ENCODE peak calls at places on chromosomes 6 and 20, in five cellular contexts. P, O, K, I and S are unnamed samples.

GRCh38 chr20:38114353-38114791 is 50.7 kb downstream of the TGM2 start:
- DNase-seq in P (peak), O (peak), K (no peak), I (no peak), S (no peak)

GRCh38 chr20:55160022-55160421 is 684.6 kb downstream of the DOK5 start:
- DNase-seq in P (peak), O (peak), K (no peak), I (no peak), S (peak)

GRCh38 chr6:17665132-17665531 is 41.6 kb downstream of the NUP153 start:
- DNase-seq in P (no peak), O (no peak), K (no peak), I (no peak), S (no peak)

GRCh38 chr6:134318396-134319281 is 727 bp upstream of the SGK1 start:
- DNase-seq in P (no peak), O (no peak), K (no peak), I (no peak), S (no peak)

GRCh38 chr6:116971959-116972358 is 94.9 kb downstream of the RFX6 start:
- DNase-seq in P (peak), O (peak), K (peak), I (peak), S (no peak)

GRCh38 chr6:54860739-54861138 is 14.2 kb downstream of the FAM83B start:
- DNase-seq in P (peak), O (peak), K (no peak), I (peak), S (peak)

GRCh38 chr20:50052952-50053789 is 59.8 kb downstream of the UBE2V1 start:
- DNase-seq in P (no peak), O (no peak), K (no peak), I (no peak), S (no peak)

GRCh38 chr20:61954276-61955021 is 111.2 kb downstream of the TAF4 start:
- DNase-seq in P (no peak), O (no peak), K (no peak), I (no peak), S (no peak)

GRCh38 chr20:56460459-56460858 is 8.0 kb upstream of the RTF2 start:
- DNase-seq in P (no peak), O (no peak), K (no peak), I (no peak), S (no peak)

GRCh38 chr20:35446356-35447078 is 8.5 kb upstream of the GDF5 start:
- DNase-seq in P (no peak), O (no peak), K (no peak), I (no peak), S (no peak)

GRCh38 chr20:59222982-59223610 is 59.5 kb downstream of the ZNF831 start:
- DNase-seq in P (no peak), O (no peak), K (no peak), I (peak), S (no peak)

GRCh38 chr20:34410331-34410730 is 47.3 kb downstream of the ITCH start:
- DNase-seq in P (no peak), O (peak), K (no peak), I (no peak), S (peak)

GRCh38 chr6:84390334-84390733 is 162.9 kb upstream of the CEP162 start:
- DNase-seq in P (no peak), O (no peak), K (no peak), I (no peak), S (no peak)

GRCh38 chr6:33160728-33161323 is 31.4 kb downstream of the COL11A2 start:
- DNase-seq in P (peak), O (peak), K (no peak), I (peak), S (peak)

GRCh38 chr6:39587080-39587479 is 138.1 kb downstream of the KIF6 start:
- DNase-seq in P (no peak), O (no peak), K (no peak), I (no peak), S (no peak)

GRCh38 chr20:50713677-50714101 is 17.7 kb upstream of the PARD6B start:
- DNase-seq in P (peak), O (peak), K (no peak), I (no peak), S (no peak)

GRCh38 chr6:161477901-161478425 is 204.1 kb upstream of the AGPAT4 start:
- DNase-seq in P (no peak), O (no peak), K (no peak), I (no peak), S (no peak)

GRCh38 chr6:4664117-4664626 is 112.0 kb upstream of the CDYL start:
- DNase-seq in P (peak), O (peak), K (no peak), I (no peak), S (peak)

GRCh38 chr6:53811082-53811481 is 16.3 kb downstream of the LRRC1 start:
- DNase-seq in P (peak), O (peak), K (no peak), I (no peak), S (no peak)

GRCh38 chr20:6007094-6007528 is 46.7 kb downstream of the LRRN4 start:
- DNase-seq in P (peak), O (no peak), K (peak), I (peak), S (no peak)

GRCh38 chr6:46677314-46677654 is 10.4 kb upstream of the TDRD6 start:
- DNase-seq in P (no peak), O (no peak), K (peak), I (peak), S (no peak)

GRCh38 chr6:157685596-157686280 is 137.3 kb upstream of the SNX9 start:
- DNase-seq in P (no peak), O (no peak), K (no peak), I (no peak), S (no peak)

GRCh38 chr6:43923376-43924221 is 153.6 kb downstream of the VEGFA start:
- DNase-seq in P (peak), O (peak), K (no peak), I (peak), S (no peak)

GRCh38 chr6:149031545-149032317 is 284.9 kb downstream of the UST start:
- DNase-seq in P (peak), O (peak), K (no peak), I (peak), S (no peak)

GRCh38 chr6:12327391-12327790 is 37.2 kb downstream of the EDN1 start:
- DNase-seq in P (peak), O (peak), K (no peak), I (no peak), S (no peak)

GRCh38 chr6:157669747-157670216 is 153.3 kb upstream of the SNX9 start:
- DNase-seq in P (peak), O (peak), K (no peak), I (peak), S (peak)

GRCh38 chr20:64177787-64178186 is 13.5 kb downstream of the MYT1 start:
- DNase-seq in P (no peak), O (no peak), K (no peak), I (no peak), S (no peak)

GRCh38 chr6:81476881-81477280 is 275.6 kb downstream of the TENT5A start:
- DNase-seq in P (peak), O (peak), K (no peak), I (no peak), S (peak)

GRCh38 chr6:144497650-144498049 is 212.5 kb downstream of the UTRN start:
- DNase-seq in P (no peak), O (no peak), K (no peak), I (no peak), S (no peak)

GRCh38 chr6:156618600-156619205 is 158.5 kb upstream of the ARID1B start:
- DNase-seq in P (no peak), O (no peak), K (no peak), I (no peak), S (no peak)

GRCh38 chr6:139161169-139161568 is 26.3 kb downstream of the HECA start:
- DNase-seq in P (peak), O (peak), K (no peak), I (no peak), S (peak)

GRCh38 chr20:63494420-63495166 is 4.3 kb downstream of the EEF1A2 start:
- DNase-seq in P (no peak), O (no peak), K (no peak), I (no peak), S (no peak)

GRCh38 chr20:61002090-61002489 is 250.0 kb upstream of the CDH4 start:
- DNase-seq in P (no peak), O (no peak), K (no peak), I (no peak), S (no peak)

GRCh38 chr20:17882834-17883591 is 85.6 kb downstream of the SNX5 start:
- DNase-seq in P (no peak), O (no peak), K (no peak), I (no peak), S (no peak)

GRCh38 chr20:57900226-57900905 is 190.6 kb upstream of the PMEPA1 start:
- DNase-seq in P (no peak), O (no peak), K (no peak), I (no peak), S (no peak)

GRCh38 chr6:151807513-151808330 is at the start of gene ESR1:
- DNase-seq in P (peak), O (no peak), K (no peak), I (no peak), S (no peak)

GRCh38 chr6:37017606-37018005 is 12.2 kb downstream of the FGD2 start:
- DNase-seq in P (no peak), O (no peak), K (no peak), I (no peak), S (no peak)

GRCh38 chr20:44081476-44081875 is 105.5 kb downstream of the JPH2 start:
- DNase-seq in P (no peak), O (no peak), K (no peak), I (no peak), S (no peak)
- TF ChIP-seq CTCF in P (no peak), O (no peak), K (no peak), I (no peak), S (no peak)

DNA sequence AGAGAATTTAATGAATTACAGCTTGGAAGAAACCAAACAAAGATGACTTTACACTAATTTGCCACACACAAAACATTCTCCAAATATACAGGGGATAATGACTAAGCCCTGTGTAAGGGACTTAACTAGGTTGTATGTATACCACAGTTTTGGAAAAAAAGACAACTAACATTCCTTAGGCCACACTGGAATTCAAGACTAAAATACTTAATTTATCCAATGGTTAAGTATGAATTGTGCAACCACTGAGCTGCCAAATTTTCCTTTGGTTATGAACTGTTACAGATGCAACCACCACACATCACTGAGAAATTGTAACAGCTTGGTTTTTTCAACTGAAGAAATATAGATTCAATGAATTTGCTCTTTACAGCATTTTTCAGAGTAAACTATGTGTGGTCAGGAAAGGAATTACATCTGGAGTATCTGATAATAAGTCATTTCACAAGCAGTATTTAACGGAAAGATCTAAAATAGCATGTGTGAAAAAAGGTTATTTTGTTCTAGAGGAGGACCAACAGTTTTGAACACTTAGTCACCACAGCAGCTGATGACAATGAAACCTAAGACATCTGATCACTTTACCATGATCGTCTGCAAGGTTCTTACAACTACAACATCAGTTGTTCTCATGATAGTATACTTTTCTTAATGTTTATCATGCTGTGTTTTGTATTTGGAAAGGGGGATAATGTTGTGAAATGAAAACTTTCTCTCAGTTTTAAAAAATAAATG is 318.8 kb downstream of the BCKDHB start:
- DNase-seq in P (peak), O (peak), K (no peak), I (no peak), S (peak)
- H3K4me3 ChIP-seq in P (no peak), O (no peak), K (no peak), I (no peak), S (no peak)

GRCh38 chr20:15905661-15906060 is 667.6 kb downstream of the KIF16B start:
- DNase-seq in P (no peak), O (no peak), K (no peak), I (no peak), S (no peak)

GRCh38 chr20:15899972-15900371 is 673.3 kb downstream of the KIF16B start:
- DNase-seq in P (no peak), O (no peak), K (no peak), I (no peak), S (no peak)

GRCh38 chr20:15900443-15900842 is 672.8 kb downstream of the KIF16B start:
- DNase-seq in P (no peak), O (no peak), K (no peak), I (no peak), S (no peak)

GRCh38 chr20:15902493-15902892 is 670.8 kb downstream of the KIF16B start:
- DNase-seq in P (no peak), O (no peak), K (peak), I (peak), S (no peak)
- TF ChIP-seq CTCF in P (no peak), O (no peak), K (peak), I (peak), S (no peak)

GRCh38 chr6:30898750-30899360 is 9.2 kb upstream of the GTF2H4 start:
- DNase-seq in P (no peak), O (no peak), K (no peak), I (no peak), S (no peak)

GRCh38 chr6:30900863-30901417 is 7.1 kb upstream of the GTF2H4 start:
- DNase-seq in P (no peak), O (no peak), K (no peak), I (no peak), S (no peak)

GRCh38 chr6:30903236-30903635 is 4.8 kb upstream of the GTF2H4 start:
- DNase-seq in P (no peak), O (no peak), K (peak), I (no peak), S (no peak)

GRCh38 chr6:30901436-30901835 is 6.6 kb upstream of the GTF2H4 start:
- DNase-seq in P (no peak), O (no peak), K (no peak), I (no peak), S (no peak)

GRCh38 chr6:30902709-30903108 is 5.3 kb upstream of the GTF2H4 start:
- DNase-seq in P (no peak), O (no peak), K (peak), I (no peak), S (no peak)
- H3K4me3 ChIP-seq in P (no peak), O (no peak), K (no peak), I (no peak), S (no peak)

GRCh38 chr6:90502381-90502780 is 84.5 kb downstream of the MAP3K7 start:
- DNase-seq in P (no peak), O (no peak), K (no peak), I (no peak), S (no peak)

GRCh38 chr6:90497411-90497810 is 89.5 kb downstream of the MAP3K7 start:
- DNase-seq in P (no peak), O (no peak), K (no peak), I (no peak), S (no peak)

GRCh38 chr6:90502866-90503407 is 83.9 kb downstream of the MAP3K7 start:
- DNase-seq in P (no peak), O (no peak), K (no peak), I (peak), S (no peak)

GRCh38 chr6:90496617-90497016 is 90.3 kb downstream of the MAP3K7 start:
- DNase-seq in P (no peak), O (no peak), K (no peak), I (no peak), S (no peak)

DNA sequence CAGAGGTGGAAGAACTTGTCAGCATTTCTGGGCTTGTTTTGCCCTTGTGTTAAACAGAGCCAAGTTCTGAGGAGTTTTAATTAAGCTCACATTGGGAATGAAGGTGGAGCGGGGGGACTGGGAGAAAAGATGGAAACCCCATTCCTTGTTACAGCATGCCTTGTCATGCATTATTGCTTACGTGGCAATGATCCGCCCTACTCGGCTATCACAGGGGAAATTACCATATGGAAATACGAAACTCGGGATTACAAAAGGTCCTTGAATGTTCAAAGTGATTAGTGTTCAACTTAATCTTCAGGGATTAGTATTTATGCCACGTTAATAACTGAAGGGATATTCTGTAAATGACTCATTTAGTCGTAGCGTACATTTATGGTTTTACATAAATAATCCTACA is 86.4 kb downstream of the MAP3K7 start:
- DNase-seq in P (peak), O (no peak), K (no peak), I (no peak), S (no peak)
- TF ChIP-seq CTCF in P (no peak), O (no peak), K (no peak), I (no peak), S (no peak)

GRCh38 chr6:71288228-71289038 is at the start of gene OGFRL1:
- DNase-seq in P (peak), O (peak), K (peak), I (peak), S (no peak)

GRCh38 chr6:71289802-71290175 is 1.2 kb downstream of the OGFRL1 start:
- DNase-seq in P (no peak), O (no peak), K (no peak), I (no peak), S (no peak)

GRCh38 chr6:71291991-71292390 is 3.4 kb downstream of the OGFRL1 start:
- DNase-seq in P (peak), O (peak), K (no peak), I (no peak), S (no peak)

GRCh38 chr6:71289039-71289801 is 609 bp downstream of the OGFRL1 start:
- DNase-seq in P (peak), O (peak), K (peak), I (peak), S (no peak)

DNA sequence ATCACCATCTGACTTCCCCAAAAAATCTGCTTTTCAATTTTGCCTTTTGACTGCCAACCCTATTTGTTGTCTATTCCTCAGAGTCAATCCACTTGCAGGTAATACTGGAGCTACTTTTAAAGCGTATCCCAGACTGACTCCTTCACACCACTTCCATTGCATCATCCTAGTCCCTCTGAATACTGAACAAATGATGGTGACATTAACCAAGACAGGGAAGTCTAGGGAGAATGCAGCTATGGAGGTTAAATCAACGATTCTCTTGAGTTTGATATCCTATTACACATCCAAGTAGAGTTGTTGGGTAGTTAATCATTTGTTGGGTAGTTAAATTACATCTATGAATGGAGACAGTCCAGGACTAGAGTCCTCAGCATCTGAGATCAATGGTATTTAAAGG is 2.0 kb downstream of the OGFRL1 start:
- DNase-seq in P (no peak), O (no peak), K (no peak), I (no peak), S (no peak)
- H3K4me3 ChIP-seq in P (no peak), O (no peak), K (peak), I (no peak), S (no peak)